ENCODE peak calls at places on chromosome 4, in six cellular contexts. D is psoas muscle, C is cardiac muscle cell, N is neural progenitor cell, X is tibial artery, U is body of pancreas. L is an unnamed sample.

GRCh38 chr4:18042754-18043153 is 21.2 kb upstream of the LCORL start:
- DNase-seq in U (no peak), D (no peak), C (no peak), X (no peak), N (peak; percentile 4), L (no peak)

GRCh38 chr4:140102406-140102805 is 51.6 kb downstream of the MAML3 start:
- DNase-seq in C (no peak), X (no peak), N (no peak), D (no peak), U (no peak), L (no peak)

GRCh38 chr4:37995981-37996770 is 36.0 kb downstream of the PTTG2 start:
- DNase-seq in U (no peak), C (no peak), D (no peak), X (no peak), N (no peak), L (no peak)

GRCh38 chr4:67810011-67810410 is 55.8 kb upstream of the GNRHR start:
- DNase-seq in C (no peak), U (no peak), X (no peak), N (no peak), D (no peak), L (no peak)

GRCh38 chr4:176500894-176501293 is 181.1 kb downstream of the SPCS3 start:
- DNase-seq in N (no peak), X (no peak), U (no peak), C (no peak), D (no peak), L (no peak)

GRCh38 chr4:154001187-154001586 is 212.3 kb upstream of the SFRP2 start:
- DNase-seq in U (no peak), X (no peak), N (no peak), D (no peak), C (no peak), L (no peak)

GRCh38 chr4:95251568-95251967 is 297.2 kb downstream of the UNC5C start:
- DNase-seq in D (no peak), N (no peak), C (no peak), X (no peak), U (no peak), L (no peak)

GRCh38 chr4:83890231-83890630 is 354.3 kb downstream of the GPAT3 start:
- DNase-seq in N (no peak), C (no peak), U (no peak), D (no peak), X (no peak), L (peak; percentile 38)

GRCh38 chr4:175166020-175166419 is 247.9 kb downstream of the ADAM29 start:
- DNase-seq in N (no peak), C (no peak), X (no peak), U (no peak), D (no peak), L (no peak)

GRCh38 chr4:89482248-89482647 is 174.6 kb upstream of the GPRIN3 start:
- DNase-seq in X (no peak), C (peak; percentile 45), N (peak; percentile 61), U (no peak), D (no peak), L (peak; percentile 28)

GRCh38 chr4:143482753-143483362 is 30.6 kb upstream of the SMARCA5 start:
- DNase-seq in U (peak; percentile 14), C (peak; percentile 41), X (no peak), D (no peak), N (peak; percentile 20), L (peak; percentile 32)
- TF ChIP-seq CTCF in U (peak; percentile 73), C (peak; percentile 57), X (peak; percentile 66), D (peak; percentile 70), N (peak; percentile 58), L (peak; percentile 61)

DNA sequence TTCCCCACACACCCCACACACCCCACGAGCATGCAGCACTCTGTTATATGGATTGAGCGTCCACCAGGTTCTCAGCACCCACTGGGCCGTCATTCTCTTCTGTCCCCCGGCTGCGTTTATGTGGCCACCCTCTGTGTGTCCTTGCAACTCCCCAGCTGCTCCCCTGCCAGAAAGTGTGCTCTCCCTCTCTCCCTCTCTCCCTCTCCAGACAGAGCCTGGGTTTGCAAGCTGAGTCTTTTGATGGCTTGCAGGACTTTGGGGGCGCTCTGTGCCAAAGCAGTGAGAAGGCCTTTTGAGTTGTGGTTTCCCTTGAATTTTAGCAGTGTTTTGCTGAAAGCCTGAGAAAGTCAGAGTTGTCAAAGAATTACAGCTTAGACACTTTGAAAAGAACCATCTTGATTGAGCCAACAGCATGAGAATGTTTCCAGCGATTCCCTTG is 173.5 kb downstream of the DCLK2 start:
- DNase-seq in U (no peak), N (peak; percentile 45), C (peak; percentile 60), D (no peak), X (no peak), L (no peak)
- H3K36me3 ChIP-seq in U (no peaks in the 10 kb centered on the region), N (no peaks in the 10 kb centered on the region), C (no peaks in the 10 kb centered on the region), D (no peaks in the 10 kb centered on the region), X (peaks cover 33% of the 10 kb centered on the region), L (no peaks in the 10 kb centered on the region)

DNA sequence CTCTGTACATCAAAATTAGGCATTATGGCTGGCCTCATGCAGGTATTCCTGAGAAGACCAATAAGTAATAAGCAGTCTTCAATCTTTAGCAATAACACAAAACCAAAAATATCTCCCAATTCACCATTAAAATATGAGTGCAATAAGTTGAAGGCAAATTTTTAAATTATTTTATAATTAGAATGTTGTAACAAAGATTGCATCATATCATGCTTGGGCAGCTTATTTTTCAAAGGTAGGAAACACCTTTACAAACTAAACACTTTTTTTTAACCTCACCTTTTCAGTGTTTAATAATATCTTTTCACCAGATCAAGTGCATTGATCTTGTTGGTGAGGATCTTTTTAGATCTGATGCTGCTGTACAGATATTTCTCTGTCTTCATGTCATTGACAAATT is 592.9 kb upstream of the PITX2 start:
- DNase-seq in X (no peak), C (no peak), N (no peak), U (no peak), D (no peak), L (no peak)
- TF ChIP-seq CTCF in X (no peak), C (no peak), N (no peak), U (no peak), D (no peak), L (no peak)

DNA sequence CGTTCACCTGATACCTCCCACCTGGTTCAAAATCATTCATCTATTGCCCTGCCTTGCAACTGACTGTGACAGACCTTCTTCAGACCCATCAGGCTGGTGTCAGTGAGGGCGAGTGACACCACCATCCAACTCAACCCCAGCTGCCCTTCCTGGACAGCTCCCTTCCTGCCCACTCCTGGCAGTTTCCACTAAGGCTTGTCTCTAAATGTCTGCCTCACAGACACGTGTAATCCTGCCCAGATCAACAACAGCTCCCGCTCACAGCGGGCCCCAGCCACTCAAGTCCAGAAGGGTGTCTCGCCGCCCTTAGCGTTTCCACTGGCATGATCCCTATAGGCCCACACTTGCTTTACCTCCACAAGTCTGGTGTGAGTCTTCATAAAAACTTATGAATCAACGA is 28.9 kb downstream of the ACSL1 start:
- DNase-seq in D (no peak), U (no peak), N (no peak), C (no peak), X (peak; percentile 33), L (no peak)
- H3K36me3 ChIP-seq in D (peaks cover 62% of the 10 kb centered on the region), U (no peaks in the 10 kb centered on the region), N (no peaks in the 10 kb centered on the region), C (no peaks in the 10 kb centered on the region), X (peaks cover 9% of the 10 kb centered on the region), L (no peaks in the 10 kb centered on the region)

GRCh38 chr4:105436414-105436813 is 37.4 kb downstream of the PPA2 start:
- DNase-seq in N (no peak), D (no peak), X (no peak), U (no peak), C (no peak), L (no peak)

GRCh38 chr4:105434940-105435339 is 38.9 kb downstream of the PPA2 start:
- DNase-seq in C (no peak), D (no peak), N (no peak), U (no peak), X (no peak), L (no peak)

GRCh38 chr4:105433421-105433820 is 40.4 kb downstream of the PPA2 start:
- DNase-seq in N (no peak), U (no peak), X (no peak), C (no peak), D (no peak), L (no peak)

DNA sequence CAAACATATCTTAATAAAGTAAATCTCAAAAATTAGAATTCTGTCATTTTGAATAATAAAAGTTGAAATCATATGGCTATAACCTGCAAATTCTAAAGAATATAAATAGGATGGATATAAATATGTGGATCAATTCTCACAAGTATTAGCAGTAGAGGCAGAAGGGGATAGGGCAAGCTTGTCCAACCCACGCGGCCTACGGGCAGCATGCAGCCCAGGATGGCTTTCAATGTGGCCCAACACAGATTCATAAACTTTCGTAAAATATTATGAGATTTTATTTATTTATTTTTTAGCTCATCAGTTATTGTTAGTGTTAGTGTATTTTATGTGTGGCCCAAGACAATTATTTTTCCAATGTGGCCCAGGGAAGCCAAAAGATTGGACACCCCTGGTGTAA is 41.4 kb downstream of the PPA2 start:
- DNase-seq in X (no peak), C (no peak), U (no peak), D (no peak), N (no peak), L (no peak)
- TF ChIP-seq CTCF in X (no peak), C (no peak), U (no peak), D (no peak), N (no peak), L (no peak)